ENCODE peak calls at places on chromosome 1, in nine cellular contexts. One of them, this sample, is unnamed.

GRCh38 chr1:229759037-229759435 is 133.0 kb downstream of the URB2 start:
- DNase-seq in bronchial epithelial cell: no peak
- DNase-seq in brain microvascular endothelial cell: peak
- DNase-seq in BJ: peak
- DNase-seq in astrocyte: peak
- DNase-seq in astrocyte of the spinal cord: peak
- DNase-seq in cardiac fibroblast: peak
- DNase-seq in left ventricle myocardium inferior: no peak
- DNase-seq in heart right ventricle: no peak
- DNase-seq in this sample: no peak

GRCh38 chr1:66217021-66217420 is 316.9 kb upstream of the SGIP1 start:
- DNase-seq in left ventricle myocardium inferior: no peak
- DNase-seq in BJ: peak
- DNase-seq in cardiac fibroblast: peak
- DNase-seq in heart right ventricle: no peak
- DNase-seq in bronchial epithelial cell: peak
- DNase-seq in astrocyte of the spinal cord: peak
- DNase-seq in brain microvascular endothelial cell: no peak
- DNase-seq in astrocyte: peak
- DNase-seq in this sample: peak

GRCh38 chr1:44740179-44740617 is 561 bp downstream of the KIF2C start:
- DNase-seq in astrocyte: no peak
- DNase-seq in heart right ventricle: no peak
- DNase-seq in bronchial epithelial cell: peak
- DNase-seq in astrocyte of the spinal cord: no peak
- DNase-seq in brain microvascular endothelial cell: no peak
- DNase-seq in cardiac fibroblast: no peak
- DNase-seq in BJ: no peak
- DNase-seq in left ventricle myocardium inferior: no peak
- DNase-seq in this sample: no peak

GRCh38 chr1:236575523-236575922 is 28.8 kb downstream of the HEATR1 start:
- DNase-seq in astrocyte of the spinal cord: no peak
- DNase-seq in cardiac fibroblast: peak
- DNase-seq in BJ: no peak
- DNase-seq in left ventricle myocardium inferior: no peak
- DNase-seq in bronchial epithelial cell: no peak
- DNase-seq in astrocyte: peak
- DNase-seq in brain microvascular endothelial cell: no peak
- DNase-seq in heart right ventricle: no peak
- DNase-seq in this sample: peak

GRCh38 chr1:48026701-48027532 is 29.7 kb upstream of the TRABD2B start:
- DNase-seq in bronchial epithelial cell: no peak
- DNase-seq in brain microvascular endothelial cell: no peak
- DNase-seq in left ventricle myocardium inferior: no peak
- DNase-seq in heart right ventricle: no peak
- DNase-seq in cardiac fibroblast: no peak
- DNase-seq in astrocyte of the spinal cord: no peak
- DNase-seq in astrocyte: no peak
- DNase-seq in BJ: no peak
- DNase-seq in this sample: peak

GRCh38 chr1:192445849-192446489 is 129.2 kb downstream of the RGS21 start:
- DNase-seq in astrocyte: peak
- DNase-seq in heart right ventricle: peak
- DNase-seq in left ventricle myocardium inferior: no peak
- DNase-seq in BJ: no peak
- DNase-seq in brain microvascular endothelial cell: peak
- DNase-seq in astrocyte of the spinal cord: peak
- DNase-seq in bronchial epithelial cell: peak
- DNase-seq in cardiac fibroblast: peak
- DNase-seq in this sample: peak

GRCh38 chr1:35097224-35097623 is 18.0 kb downstream of the ZMYM1 start:
- DNase-seq in BJ: peak
- DNase-seq in brain microvascular endothelial cell: no peak
- DNase-seq in astrocyte: peak
- DNase-seq in cardiac fibroblast: no peak
- DNase-seq in astrocyte of the spinal cord: peak
- DNase-seq in bronchial epithelial cell: no peak
- DNase-seq in heart right ventricle: no peak
- DNase-seq in left ventricle myocardium inferior: no peak
- DNase-seq in this sample: peak

GRCh38 chr1:77030401-77031100 is 163.3 kb downstream of the ST6GALNAC5 start:
- DNase-seq in brain microvascular endothelial cell: no peak
- DNase-seq in heart right ventricle: no peak
- DNase-seq in bronchial epithelial cell: no peak
- DNase-seq in cardiac fibroblast: no peak
- DNase-seq in BJ: no peak
- DNase-seq in astrocyte of the spinal cord: no peak
- DNase-seq in left ventricle myocardium inferior: no peak
- DNase-seq in astrocyte: no peak
- DNase-seq in this sample: no peak

GRCh38 chr1:98422821-98423220 is 238.7 kb upstream of the SNX7 start:
- DNase-seq in BJ: peak
- DNase-seq in cardiac fibroblast: no peak
- DNase-seq in astrocyte: peak
- DNase-seq in brain microvascular endothelial cell: peak
- DNase-seq in bronchial epithelial cell: no peak
- DNase-seq in left ventricle myocardium inferior: no peak
- DNase-seq in heart right ventricle: no peak
- DNase-seq in astrocyte of the spinal cord: peak
- DNase-seq in this sample: peak

GRCh38 chr1:37919277-37919676 is 27.6 kb downstream of the INPP5B start:
- DNase-seq in brain microvascular endothelial cell: peak
- DNase-seq in astrocyte: no peak
- DNase-seq in left ventricle myocardium inferior: no peak
- DNase-seq in cardiac fibroblast: peak
- DNase-seq in BJ: no peak
- DNase-seq in bronchial epithelial cell: peak
- DNase-seq in astrocyte of the spinal cord: peak
- DNase-seq in heart right ventricle: no peak
- DNase-seq in this sample: peak

GRCh38 chr1:207962716-207963428 is 51.9 kb upstream of the CD34 start:
- DNase-seq in cardiac fibroblast: peak
- DNase-seq in astrocyte: no peak
- DNase-seq in astrocyte of the spinal cord: peak
- DNase-seq in heart right ventricle: peak
- DNase-seq in left ventricle myocardium inferior: peak
- DNase-seq in brain microvascular endothelial cell: no peak
- DNase-seq in BJ: no peak
- DNase-seq in bronchial epithelial cell: peak
- DNase-seq in this sample: peak

GRCh38 chr1:16386454-16387113 is 19.5 kb downstream of the SZRD1 start:
- DNase-seq in heart right ventricle: no peak
- DNase-seq in left ventricle myocardium inferior: no peak
- DNase-seq in BJ: no peak
- DNase-seq in brain microvascular endothelial cell: peak
- DNase-seq in astrocyte: peak
- DNase-seq in cardiac fibroblast: peak
- DNase-seq in bronchial epithelial cell: peak
- DNase-seq in astrocyte of the spinal cord: peak
- DNase-seq in this sample: peak

GRCh38 chr1:176174108-176174507 is 33.0 kb downstream of the COP1 start:
- DNase-seq in left ventricle myocardium inferior: no peak
- DNase-seq in heart right ventricle: no peak
- DNase-seq in BJ: peak
- DNase-seq in astrocyte of the spinal cord: no peak
- DNase-seq in brain microvascular endothelial cell: no peak
- DNase-seq in astrocyte: no peak
- DNase-seq in cardiac fibroblast: peak
- DNase-seq in bronchial epithelial cell: no peak
- DNase-seq in this sample: peak

GRCh38 chr1:103208844-103209243 is 100.5 kb upstream of the COL11A1 start:
- DNase-seq in astrocyte: no peak
- DNase-seq in astrocyte of the spinal cord: no peak
- DNase-seq in brain microvascular endothelial cell: no peak
- DNase-seq in left ventricle myocardium inferior: no peak
- DNase-seq in BJ: no peak
- DNase-seq in bronchial epithelial cell: no peak
- DNase-seq in cardiac fibroblast: no peak
- DNase-seq in heart right ventricle: no peak
- DNase-seq in this sample: no peak

GRCh38 chr1:17080085-17080759 is 26.4 kb upstream of the SDHB start:
- DNase-seq in left ventricle myocardium inferior: no peak
- DNase-seq in astrocyte: no peak
- DNase-seq in BJ: no peak
- DNase-seq in astrocyte of the spinal cord: no peak
- DNase-seq in bronchial epithelial cell: no peak
- DNase-seq in heart right ventricle: no peak
- DNase-seq in cardiac fibroblast: no peak
- DNase-seq in brain microvascular endothelial cell: no peak
- DNase-seq in this sample: no peak

GRCh38 chr1:160652924-160653619 is 6.2 kb upstream of the SLAMF1 start:
- DNase-seq in astrocyte of the spinal cord: no peak
- DNase-seq in left ventricle myocardium inferior: no peak
- DNase-seq in cardiac fibroblast: no peak
- DNase-seq in BJ: no peak
- DNase-seq in heart right ventricle: no peak
- DNase-seq in bronchial epithelial cell: no peak
- DNase-seq in brain microvascular endothelial cell: no peak
- DNase-seq in astrocyte: no peak
- DNase-seq in this sample: no peak

GRCh38 chr1:160954158-160955104 is at the start of gene ITLN2:
- DNase-seq in left ventricle myocardium inferior: no peak
- DNase-seq in BJ: no peak
- DNase-seq in astrocyte: no peak
- DNase-seq in cardiac fibroblast: peak
- DNase-seq in astrocyte of the spinal cord: peak
- DNase-seq in bronchial epithelial cell: peak
- DNase-seq in heart right ventricle: no peak
- DNase-seq in brain microvascular endothelial cell: no peak
- DNase-seq in this sample: peak

GRCh38 chr1:92030701-92031107 is 919 bp downstream of the EPHX4 start:
- DNase-seq in BJ: no peak
- DNase-seq in astrocyte: peak
- DNase-seq in heart right ventricle: no peak
- DNase-seq in brain microvascular endothelial cell: no peak
- DNase-seq in bronchial epithelial cell: peak
- DNase-seq in left ventricle myocardium inferior: no peak
- DNase-seq in astrocyte of the spinal cord: peak
- DNase-seq in cardiac fibroblast: peak
- DNase-seq in this sample: peak
- H3K4me3 ChIP-seq in BJ: no peak
- H3K4me3 ChIP-seq in astrocyte: peak
- H3K4me3 ChIP-seq in heart right ventricle: peak
- H3K4me3 ChIP-seq in brain microvascular endothelial cell: peak
- H3K4me3 ChIP-seq in bronchial epithelial cell: no peak
- H3K4me3 ChIP-seq in left ventricle myocardium inferior: peak
- H3K4me3 ChIP-seq in astrocyte of the spinal cord: peak
- H3K4me3 ChIP-seq in cardiac fibroblast: no peak
- H3K4me3 ChIP-seq in this sample: peak

DNA sequence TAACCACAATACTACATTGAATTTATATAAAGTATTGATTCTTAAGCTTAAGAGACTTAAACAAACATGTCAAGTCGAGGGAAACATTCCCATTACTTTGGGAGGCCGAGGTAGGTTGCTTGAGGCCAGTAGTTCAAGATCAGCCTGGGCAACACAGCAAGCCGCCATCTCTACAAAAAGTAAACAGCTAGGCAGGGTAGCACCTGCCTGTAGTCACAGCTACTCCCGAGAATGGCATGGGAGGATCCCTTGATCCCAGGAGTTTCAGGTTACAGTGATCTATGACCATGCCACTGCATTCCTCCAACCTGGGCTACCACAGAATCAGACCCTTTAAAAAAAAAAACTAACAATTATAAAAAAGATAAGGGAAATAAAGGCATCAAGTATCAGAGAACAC is 50.4 kb downstream of the EIF4G3 start:
- DNase-seq in cardiac fibroblast: no peak
- DNase-seq in bronchial epithelial cell: peak
- DNase-seq in heart right ventricle: no peak
- DNase-seq in astrocyte of the spinal cord: no peak
- DNase-seq in BJ: no peak
- DNase-seq in astrocyte: no peak
- DNase-seq in left ventricle myocardium inferior: no peak
- DNase-seq in brain microvascular endothelial cell: no peak
- DNase-seq in this sample: no peak
- TF ChIP-seq CTCF in cardiac fibroblast: no peak
- TF ChIP-seq CTCF in bronchial epithelial cell: no peak
- TF ChIP-seq CTCF in heart right ventricle: no peak
- TF ChIP-seq CTCF in astrocyte of the spinal cord: no peak
- TF ChIP-seq CTCF in BJ: no peak
- TF ChIP-seq CTCF in astrocyte: no peak
- TF ChIP-seq CTCF in left ventricle myocardium inferior: no peak
- TF ChIP-seq CTCF in brain microvascular endothelial cell: no peak
- TF ChIP-seq CTCF in this sample: no peak

DNA sequence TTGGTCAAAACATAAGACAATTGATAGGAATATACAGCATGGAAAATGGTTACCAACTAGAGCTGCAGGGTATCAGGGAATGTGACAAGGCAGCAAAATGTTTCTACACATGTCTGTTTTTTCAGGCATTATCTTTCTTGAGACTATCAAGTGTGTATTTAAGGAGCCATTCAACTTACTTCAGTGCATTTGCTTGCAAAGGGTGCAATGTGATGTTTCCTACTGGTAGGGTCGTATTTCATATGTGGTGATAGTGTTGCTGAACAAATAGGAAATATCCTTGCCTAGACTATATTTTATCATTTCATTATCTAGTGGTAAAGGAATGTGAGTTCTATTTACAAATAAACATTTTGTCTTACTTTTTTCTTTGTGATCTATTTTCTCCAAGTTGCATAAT is 42.4 kb downstream of the PTPRC start:
- DNase-seq in brain microvascular endothelial cell: peak
- DNase-seq in astrocyte of the spinal cord: peak
- DNase-seq in astrocyte: peak
- DNase-seq in bronchial epithelial cell: no peak
- DNase-seq in cardiac fibroblast: no peak
- DNase-seq in left ventricle myocardium inferior: no peak
- DNase-seq in BJ: no peak
- DNase-seq in heart right ventricle: no peak
- DNase-seq in this sample: peak
- H3K4me3 ChIP-seq in brain microvascular endothelial cell: no peak
- H3K4me3 ChIP-seq in astrocyte of the spinal cord: no peak
- H3K4me3 ChIP-seq in astrocyte: no peak
- H3K4me3 ChIP-seq in bronchial epithelial cell: no peak
- H3K4me3 ChIP-seq in cardiac fibroblast: no peak
- H3K4me3 ChIP-seq in left ventricle myocardium inferior: no peak
- H3K4me3 ChIP-seq in BJ: no peak
- H3K4me3 ChIP-seq in heart right ventricle: peak
- H3K4me3 ChIP-seq in this sample: no peak

DNA sequence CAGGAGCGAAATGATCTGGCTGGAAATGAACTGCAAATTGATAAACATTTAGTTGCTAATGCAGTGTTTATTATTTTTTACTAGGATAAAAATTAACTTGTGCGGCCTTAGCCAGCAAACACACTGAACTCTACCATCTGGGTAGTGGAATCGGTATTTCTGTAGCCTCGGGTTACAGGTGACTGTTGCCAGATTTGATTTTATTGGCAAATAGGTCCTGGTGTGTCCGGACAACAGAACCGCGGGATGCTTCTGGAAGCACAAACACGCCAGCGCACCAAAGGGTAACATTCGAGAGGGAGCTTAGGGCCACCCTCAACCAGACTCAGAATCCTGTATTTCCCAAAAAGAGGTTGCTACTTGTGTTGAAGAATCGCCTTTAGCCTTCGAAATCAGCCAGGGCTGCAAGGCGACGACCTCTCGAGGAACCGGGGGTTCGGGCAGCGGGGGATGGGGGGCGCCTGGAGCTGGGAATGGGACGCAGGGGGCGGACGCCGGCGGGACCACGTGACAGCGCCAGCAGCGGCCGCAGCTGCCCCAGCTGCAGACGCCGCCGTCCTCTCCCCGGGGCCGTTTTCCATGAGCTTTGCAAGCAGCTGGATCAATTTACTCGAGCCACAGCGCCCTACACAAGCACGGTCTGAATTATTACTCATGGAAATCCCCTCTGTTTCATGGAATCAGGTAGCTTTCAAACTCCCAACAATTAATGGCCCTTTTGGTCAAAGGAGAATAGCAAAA is 158.8 kb downstream of the TOMM20 start:
- DNase-seq in heart right ventricle: peak
- DNase-seq in BJ: peak
- DNase-seq in astrocyte: no peak
- DNase-seq in bronchial epithelial cell: peak
- DNase-seq in astrocyte of the spinal cord: peak
- DNase-seq in brain microvascular endothelial cell: peak
- DNase-seq in left ventricle myocardium inferior: peak
- DNase-seq in cardiac fibroblast: peak
- DNase-seq in this sample: peak
- TF ChIP-seq CTCF in heart right ventricle: no peak
- TF ChIP-seq CTCF in BJ: no peak
- TF ChIP-seq CTCF in astrocyte: no peak
- TF ChIP-seq CTCF in bronchial epithelial cell: no peak
- TF ChIP-seq CTCF in astrocyte of the spinal cord: no peak
- TF ChIP-seq CTCF in brain microvascular endothelial cell: peak
- TF ChIP-seq CTCF in left ventricle myocardium inferior: no peak
- TF ChIP-seq CTCF in cardiac fibroblast: no peak
- TF ChIP-seq CTCF in this sample: no peak